ENCODE peak calls at places on chromosomes 7 and 10, in five cellular contexts. F is endothelial cell, J is pancreas, R is heart left ventricle, D is mesothelial cell of epicardium. W is an unnamed sample.
A peak's percentile ranks its signal among the peaks of the same experiment; 100 is the strongest.

GRCh38 chr7:40133561-40134427 is 628 bp downstream of the MPLKIP start:
- DNase-seq in D (peak; percentile 37), R (no peak), F (peak; percentile 45), J (no peak), W (peak; percentile 12)

GRCh38 chr10:20855398-20856038 is 41.6 kb downstream of the NEBL start:
- DNase-seq in J (no peak), R (no peak), D (no peak), F (no peak), W (peak; percentile 10)

GRCh38 chr10:31322647-31323046 is 3.6 kb downstream of the ZEB1 start:
- DNase-seq in J (no peak), F (no peak), R (no peak), D (no peak), W (no peak)

GRCh38 chr10:129046074-129046681 is 420.9 kb upstream of the MGMT start:
- DNase-seq in D (no peak), F (no peak), R (peak; percentile 29), J (no peak), W (no peak)

GRCh38 chr10:110429301-110429700 is 68.4 kb upstream of the DUSP5 start:
- DNase-seq in F (no peak), J (no peak), D (no peak), R (no peak), W (peak; percentile 49)

GRCh38 chr7:75835688-75836285 is 22.2 kb upstream of the CCL24 start:
- DNase-seq in D (no peak), J (no peak), F (no peak), R (no peak), W (no peak)

GRCh38 chr7:27873981-27874957 is 134.3 kb downstream of the TAX1BP1 start:
- DNase-seq in D (no peak), F (no peak), J (peak; percentile 95), R (peak; percentile 50), W (peak; percentile 32)

GRCh38 chr10:116097239-116097751 is 175.7 kb downstream of the GFRA1 start:
- DNase-seq in R (no peak), J (no peak), D (no peak), F (no peak), W (no peak)

GRCh38 chr7:80999771-81000170 is 80.9 kb upstream of the SEMA3C start:
- DNase-seq in J (no peak), D (no peak), F (no peak), R (no peak), W (no peak)

GRCh38 chr7:133110312-133110711 is 28.4 kb upstream of the CHCHD3 start:
- DNase-seq in F (no peak), R (no peak), D (no peak), J (no peak), W (no peak)

GRCh38 chr10:132593900-132594876 is 56.6 kb downstream of the INPP5A start:
- DNase-seq in J (peak; percentile 16), F (no peak), R (no peak), D (no peak), W (no peak)

GRCh38 chr10:122642726-122643605 is 56.7 kb downstream of the C10orf120 start:
- DNase-seq in R (no peak), F (no peak), D (no peak), J (no peak), W (no peak)

GRCh38 chr7:81075150-81075549 is 156.3 kb upstream of the SEMA3C start:
- DNase-seq in D (no peak), F (no peak), R (no peak), J (no peak), W (peak; percentile 77)

GRCh38 chr10:80515941-80516340 is 21.8 kb upstream of the SH2D4B start:
- DNase-seq in D (no peak), J (no peak), F (no peak), R (no peak), W (no peak)

GRCh38 chr7:155484483-155485399 is 26.8 kb downstream of the EN2 start:
- DNase-seq in J (no peak), R (no peak), F (no peak), D (no peak), W (no peak)

GRCh38 chr7:136086712-136087111 is 109.6 kb upstream of the MTPN start:
- DNase-seq in F (no peak), D (no peak), J (peak; percentile 36), R (peak; percentile 72), W (peak; percentile 77)

GRCh38 chr7:35248576-35249536 is 5.0 kb downstream of the TBX20 start:
- DNase-seq in J (no peak), R (no peak), D (no peak), F (peak; percentile 15), W (no peak)

GRCh38 chr7:5549096-5549896 is 125.7 kb upstream of the TNRC18 start:
- DNase-seq in F (no peak), D (no peak), R (no peak), J (no peak), W (peak; percentile 98)

GRCh38 chr7:118079369-118079768 is 104.6 kb upstream of the LSM8 start:
- DNase-seq in D (no peak), J (no peak), R (no peak), F (no peak), W (peak; percentile 49)

GRCh38 chr7:151274936-151275812 is 26.7 kb upstream of the SMARCD3 start:
- DNase-seq in R (no peak), J (no peak), F (no peak), D (no peak), W (no peak)

GRCh38 chr10:132062641-132063390 is 2.9 kb upstream of the JAKMIP3 start:
- DNase-seq in J (no peak), F (no peak), R (no peak), D (no peak), W (no peak)

GRCh38 chr10:18737236-18737635 is 78.0 kb downstream of the ARL5B start:
- DNase-seq in F (no peak), J (no peak), D (no peak), R (no peak), W (no peak)

GRCh38 chr7:8982338-8982994 is 549.1 kb downstream of the NXPH1 start:
- DNase-seq in R (no peak), J (no peak), D (no peak), F (no peak), W (no peak)

GRCh38 chr10:4699950-4700730 is 125.9 kb upstream of the AKR1E2 start:
- DNase-seq in R (no peak), D (no peak), F (no peak), J (no peak), W (no peak)

GRCh38 chr7:24923172-24923865 is 56.7 kb downstream of the OSBPL3 start:
- DNase-seq in F (no peak), R (no peak), D (no peak), J (no peak), W (no peak)

GRCh38 chr10:117134084-117135025 is 3.7 kb downstream of the VAX1 start:
- DNase-seq in F (peak; percentile 64), D (no peak), J (no peak), R (no peak), W (no peak)

GRCh38 chr7:77667459-77668090 is 28.7 kb upstream of the RSBN1L start:
- DNase-seq in R (no peak), J (no peak), D (no peak), F (no peak), W (no peak)

GRCh38 chr7:43362652-43363428 is 220.1 kb upstream of the STK17A start:
- DNase-seq in F (peak; percentile 30), R (no peak), J (peak; percentile 34), D (peak; percentile 65), W (peak; percentile 23)

GRCh38 chr7:104891949-104892348 is 122.1 kb upstream of the KMT2E start:
- DNase-seq in F (no peak), J (no peak), D (no peak), R (no peak), W (no peak)

GRCh38 chr10:102578782-102579181 is 65.5 kb upstream of the TRIM8 start:
- DNase-seq in R (no peak), J (no peak), D (no peak), F (no peak), W (no peak)

GRCh38 chr7:127158659-127159058 is 94.1 kb downstream of the GRM8 start:
- DNase-seq in F (no peak), D (no peak), J (no peak), R (no peak), W (no peak)

GRCh38 chr10:19918800-19919199 is 102.6 kb downstream of the PLXDC2 start:
- DNase-seq in R (no peak), D (no peak), J (no peak), F (no peak), W (peak; percentile 28)

GRCh38 chr10:89745903-89746302 is 44.5 kb downstream of the KIF20B start:
- DNase-seq in J (no peak), R (no peak), F (no peak), D (no peak), W (no peak)
- TF ChIP-seq CTCF in J (no peak), R (no peak), F (no peak), D (no peak), W (no peak)

GRCh38 chr10:125084191-125085186 is 75.9 kb downstream of the CTBP2 start:
- DNase-seq in R (peak; percentile 70), F (no peak), J (peak; percentile 98), D (no peak), W (peak; percentile 94)
- TF ChIP-seq CTCF in R (peak; percentile 13), F (no peak), J (no peak), D (no peak), W (no peak)

DNA sequence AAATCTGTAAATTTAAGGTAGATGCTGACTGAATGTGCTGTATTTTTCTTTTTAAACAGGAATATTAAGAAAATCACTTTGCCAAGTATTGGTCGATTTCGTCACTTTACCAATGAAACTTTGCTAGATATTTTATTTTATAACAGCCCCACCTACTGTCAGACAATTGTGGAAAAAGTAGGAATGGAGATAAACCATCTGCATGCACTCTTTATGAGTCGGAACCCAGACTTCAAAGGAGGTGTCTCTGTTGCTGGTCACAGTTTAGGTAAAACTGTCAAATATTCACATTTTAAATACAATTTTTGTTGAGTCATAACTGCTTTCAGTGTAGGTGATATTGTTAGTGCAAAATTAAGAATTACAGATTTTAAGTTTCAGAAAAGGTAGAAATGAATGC is 25.2 kb downstream of the SEC23IP start:
- DNase-seq in J (no peak), R (no peak), D (no peak), F (no peak), W (no peak)
- TF ChIP-seq CTCF in J (no peak), R (peak; percentile 7), D (no peak), F (no peak), W (no peak)

GRCh38 chr7:106112118-106112971 is at the start of gene SYPL1:
- DNase-seq in F (peak; percentile 96), R (peak; percentile 93), D (peak; percentile 84), J (peak; percentile 95), W (peak; percentile 87)
- TF ChIP-seq CTCF in F (no peak), R (peak; percentile 41), D (no peak), J (no peak), W (no peak)

GRCh38 chr7:7830122-7830878 is 111.9 kb upstream of the RPA3 start:
- DNase-seq in J (peak; percentile 52), F (no peak), R (no peak), D (no peak), W (no peak)
- TF ChIP-seq CTCF in J (no peak), F (no peak), R (no peak), D (no peak), W (no peak)

DNA sequence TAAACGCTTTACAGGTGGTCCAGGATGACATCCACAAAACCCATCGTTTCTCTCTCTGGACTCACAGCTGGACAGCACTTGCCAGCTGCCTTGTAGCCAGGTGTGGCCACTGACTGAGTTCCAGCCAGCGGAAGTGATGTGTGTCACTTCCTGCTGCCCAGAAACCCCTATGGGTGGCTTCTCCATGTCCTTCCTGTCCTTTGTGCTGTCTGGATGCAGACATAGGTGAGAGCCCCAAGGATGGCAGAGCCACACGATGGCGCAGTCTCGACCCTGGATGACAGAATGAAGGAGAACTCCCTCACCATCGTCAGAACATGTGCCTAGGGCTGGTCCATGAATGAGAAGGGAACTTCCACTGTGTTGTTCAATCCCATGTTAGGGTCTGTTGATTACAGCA is 22.1 kb downstream of the NMT2 start:
- DNase-seq in R (no peak), J (no peak), D (no peak), F (no peak), W (no peak)
- TF ChIP-seq CTCF in R (no peak), J (no peak), D (no peak), F (no peak), W (no peak)

W was measured in RWPE1.